ENCODE peak calls at places on chromosomes 12 and 14, in five cellular contexts. Q is ELR, X is iris pigment epithelial cell, E is substantia nigra, C is trophoblast cell. J is an unnamed sample.

GRCh38 chr14:55979096-55979495 is 139.1 kb upstream of the PELI2 start:
- DNase-seq in C (no peak), X (no peak), E (no peak), Q (no peak), J (no peak)

GRCh38 chr12:123867141-123867540 is 105.0 kb downstream of the DNAH10 start:
- DNase-seq in Q (no peak), E (no peak), X (peak; percentile 18), C (no peak), J (peak; percentile 13)

GRCh38 chr12:29414368-29414767 is 33.4 kb upstream of the ERGIC2 start:
- DNase-seq in E (no peak), X (peak; percentile 51), Q (no peak), C (no peak), J (no peak)

GRCh38 chr12:41103614-41104013 is 84.5 kb upstream of the PDZRN4 start:
- DNase-seq in E (no peak), C (no peak), X (peak; percentile 71), Q (no peak), J (no peak)

GRCh38 chr12:84701966-84702365 is 210.6 kb downstream of the SLC6A15 start:
- DNase-seq in X (peak; percentile 15), C (no peak), E (no peak), Q (peak; percentile 7), J (no peak)

GRCh38 chr12:13069380-13069779 is 25.2 kb downstream of the FAM234B start:
- DNase-seq in X (no peak), C (no peak), E (no peak), Q (no peak), J (no peak)

GRCh38 chr14:48973136-48973535 is 613.0 kb downstream of the RPS29 start:
- DNase-seq in X (peak; percentile 59), C (no peak), E (no peak), Q (no peak), J (no peak)

GRCh38 chr14:24062216-24062980 is 9.0 kb upstream of the CPNE6 start:
- DNase-seq in Q (no peak), E (no peak), X (no peak), C (no peak), J (no peak)

GRCh38 chr12:11580125-11580751 is 69.2 kb upstream of the ETV6 start:
- DNase-seq in X (peak; percentile 87), E (no peak), Q (peak; percentile 85), C (peak; percentile 89), J (no peak)

GRCh38 chr14:48584031-48584430 is 908.6 kb upstream of the MDGA2 start:
- DNase-seq in E (no peak), C (no peak), X (peak; percentile 75), Q (no peak), J (no peak)

GRCh38 chr12:117507547-117507946 is 146.1 kb upstream of the NOS1 start:
- DNase-seq in Q (no peak), X (no peak), C (no peak), E (no peak), J (no peak)

GRCh38 chr12:90102957-90103652 is 394.5 kb upstream of the ATP2B1 start:
- DNase-seq in E (no peak), X (peak; percentile 57), Q (peak; percentile 71), C (peak; percentile 47), J (peak; percentile 9)

GRCh38 chr12:100566887-100567637 is 6.4 kb upstream of the GAS2L3 start:
- DNase-seq in E (no peak), Q (peak; percentile 50), C (peak; percentile 16), X (no peak), J (no peak)

GRCh38 chr12:92292016-92292415 is 146.4 kb upstream of the BTG1 start:
- DNase-seq in X (no peak), C (peak; percentile 20), Q (no peak), E (no peak), J (no peak)

GRCh38 chr14:25896777-25897176 is 701.1 kb downstream of the NOVA1 start:
- DNase-seq in C (no peak), X (no peak), Q (no peak), E (no peak), J (no peak)

GRCh38 chr12:1838223-1838993 is 18.0 kb downstream of the LRTM2 start:
- DNase-seq in E (no peak), C (no peak), Q (no peak), X (no peak), J (no peak)

GRCh38 chr14:23362200-23362599 is 2.8 kb downstream of the EFS start:
- DNase-seq in E (no peak), C (no peak), Q (peak; percentile 24), X (peak; percentile 9), J (peak; percentile 46)

GRCh38 chr12:93441111-93441616 is 583 bp downstream of the UBE2N start:
- DNase-seq in E (no peak), Q (peak; percentile 55), X (no peak), C (peak; percentile 21), J (no peak)

GRCh38 chr12:12466157-12466556 is 96.5 kb downstream of the DUSP16 start:
- DNase-seq in Q (no peak), C (peak; percentile 98), X (no peak), E (no peak), J (no peak)

GRCh38 chr14:31270196-31270772 is 62.7 kb upstream of the HECTD1 start:
- DNase-seq in C (peak; percentile 66), X (peak; percentile 24), Q (peak; percentile 40), E (no peak), J (no peak)

GRCh38 chr14:97381309-97381708 is 584.1 kb downstream of the VRK1 start:
- DNase-seq in X (no peak), E (no peak), C (no peak), Q (no peak), J (no peak)

GRCh38 chr14:64174922-64175782 is 119.0 kb downstream of the ESR2 start:
- DNase-seq in C (no peak), X (no peak), Q (no peak), E (no peak), J (no peak)

GRCh38 chr14:93903342-93904184 is 23.6 kb upstream of the FAM181A start:
- DNase-seq in E (no peak), Q (peak; percentile 39), X (peak; percentile 6), C (peak; percentile 6), J (peak; percentile 44)

GRCh38 chr12:6215932-6216494 is 15.8 kb downstream of the CD9 start:
- DNase-seq in X (peak; percentile 89), Q (peak; percentile 83), C (peak; percentile 98), E (no peak), J (no peak)

GRCh38 chr12:115666168-115666567 is 611.3 kb downstream of the MED13L start:
- DNase-seq in Q (no peak), E (no peak), C (no peak), X (no peak), J (no peak)

GRCh38 chr12:12823308-12823707 is 10.2 kb downstream of the DDX47 start:
- DNase-seq in Q (peak; percentile 85), X (peak; percentile 94), C (peak; percentile 94), E (no peak), J (no peak)

GRCh38 chr14:58722433-58722832 is 84.7 kb downstream of the DACT1 start:
- DNase-seq in E (no peak), X (peak; percentile 69), Q (peak; percentile 54), C (no peak), J (no peak)

GRCh38 chr12:102833687-102834435 is 83.2 kb downstream of the PAH start:
- DNase-seq in Q (no peak), E (no peak), C (peak; percentile 45), X (peak; percentile 8), J (peak; percentile 18)

GRCh38 chr12:19915392-19916192 is 452.7 kb upstream of the PDE3A start:
- DNase-seq in E (no peak), Q (peak; percentile 17), C (peak; percentile 49), X (peak; percentile 59), J (no peak)

GRCh38 chr12:45918818-45919217 is 71.6 kb downstream of the SCAF11 start:
- DNase-seq in C (no peak), Q (no peak), E (no peak), X (peak; percentile 28), J (no peak)

GRCh38 chr14:53766106-53766505 is 190.5 kb downstream of the BMP4 start:
- DNase-seq in Q (no peak), C (no peak), E (no peak), X (no peak), J (no peak)

GRCh38 chr12:31117203-31118011 is 43.7 kb downstream of the DDX11 start:
- DNase-seq in C (peak; percentile 9), E (no peak), X (peak; percentile 18), Q (peak; percentile 42), J (peak; percentile 90)

GRCh38 chr14:97213720-97214119 is 416.5 kb downstream of the VRK1 start:
- DNase-seq in C (no peak), E (no peak), X (no peak), Q (no peak), J (no peak)

GRCh38 chr12:124030510-124030909 is 57.5 kb downstream of the ZNF664 start:
- DNase-seq in C (peak; percentile 77), Q (peak; percentile 91), E (no peak), X (peak; percentile 66), J (no peak)

GRCh38 chr14:103361868-103362267 is 23.3 kb upstream of the MARK3 start:
- DNase-seq in E (no peak), C (peak; percentile 96), Q (peak; percentile 100), X (peak; percentile 98), J (no peak)

GRCh38 chr14:104206281-104206904 is 68.0 kb downstream of the KIF26A start:
- DNase-seq in E (no peak), Q (no peak), C (no peak), X (no peak), J (no peak)

GRCh38 chr12:6538420-6539275 is 4.3 kb downstream of the GAPDH start:
- DNase-seq in E (no peak), C (peak; percentile 49), X (peak; percentile 25), Q (peak; percentile 72), J (no peak)